ENCODE peak calls at places on chromosomes 1 and 21, in ten cellular contexts. One of them, this sample, is unnamed.
A peak's percentile ranks its signal among the peaks of the same experiment; 100 is the strongest.

GRCh38 chr21:44079846-44080245 is 27.4 kb upstream of the PWP2 start:
- DNase-seq in ovary: no peak
- DNase-seq in transverse colon: no peak
- DNase-seq in A549: no peak
- DNase-seq in K562: no peak
- DNase-seq in HepG2: no peak
- DNase-seq in stomach: no peak
- DNase-seq in tibial nerve: no peak
- DNase-seq in sigmoid colon: no peak
- DNase-seq in SK-N-SH: no peak
- DNase-seq in this sample: no peak

GRCh38 chr1:204573563-204573925 is 57.3 kb downstream of the MDM4 start:
- DNase-seq in HepG2: peak; percentile 29
- DNase-seq in K562: no peak
- DNase-seq in stomach: no peak
- DNase-seq in A549: peak; percentile 57
- DNase-seq in SK-N-SH: no peak
- DNase-seq in ovary: no peak
- DNase-seq in transverse colon: no peak
- DNase-seq in tibial nerve: no peak
- DNase-seq in sigmoid colon: peak; percentile 0
- DNase-seq in this sample: no peak

GRCh38 chr1:89604414-89604735 is 28.5 kb upstream of the LRRC8C start:
- DNase-seq in SK-N-SH: no peak
- DNase-seq in K562: no peak
- DNase-seq in HepG2: no peak
- DNase-seq in transverse colon: no peak
- DNase-seq in sigmoid colon: no peak
- DNase-seq in A549: no peak
- DNase-seq in ovary: no peak
- DNase-seq in stomach: no peak
- DNase-seq in tibial nerve: no peak
- DNase-seq in this sample: no peak

GRCh38 chr1:225747566-225747965 is 30.1 kb upstream of the SRP9 start:
- DNase-seq in stomach: no peak
- DNase-seq in K562: no peak
- DNase-seq in A549: no peak
- DNase-seq in sigmoid colon: no peak
- DNase-seq in ovary: no peak
- DNase-seq in transverse colon: no peak
- DNase-seq in SK-N-SH: no peak
- DNase-seq in tibial nerve: no peak
- DNase-seq in HepG2: no peak
- DNase-seq in this sample: no peak

GRCh38 chr1:32353431-32353830 is 8.9 kb downstream of the FAM229A start:
- DNase-seq in K562: no peak
- DNase-seq in sigmoid colon: no peak
- DNase-seq in transverse colon: no peak
- DNase-seq in tibial nerve: no peak
- DNase-seq in HepG2: no peak
- DNase-seq in stomach: no peak
- DNase-seq in ovary: peak; percentile 74
- DNase-seq in SK-N-SH: no peak
- DNase-seq in A549: no peak
- DNase-seq in this sample: no peak

GRCh38 chr1:30159015-30159414 is 564.4 kb downstream of the MATN1 start:
- DNase-seq in stomach: no peak
- DNase-seq in ovary: no peak
- DNase-seq in A549: no peak
- DNase-seq in tibial nerve: no peak
- DNase-seq in HepG2: no peak
- DNase-seq in sigmoid colon: no peak
- DNase-seq in K562: peak; percentile 83
- DNase-seq in SK-N-SH: no peak
- DNase-seq in transverse colon: no peak
- DNase-seq in this sample: no peak

GRCh38 chr1:205357567-205357966 is 845 bp upstream of the KLHDC8A start:
- DNase-seq in ovary: no peak
- DNase-seq in sigmoid colon: no peak
- DNase-seq in HepG2: no peak
- DNase-seq in transverse colon: no peak
- DNase-seq in K562: no peak
- DNase-seq in SK-N-SH: no peak
- DNase-seq in tibial nerve: no peak
- DNase-seq in A549: no peak
- DNase-seq in stomach: no peak
- DNase-seq in this sample: no peak

GRCh38 chr1:170765712-170766330 is 101.9 kb downstream of the PRRX1 start:
- DNase-seq in transverse colon: no peak
- DNase-seq in HepG2: no peak
- DNase-seq in A549: peak; percentile 7
- DNase-seq in SK-N-SH: no peak
- DNase-seq in stomach: no peak
- DNase-seq in ovary: no peak
- DNase-seq in K562: no peak
- DNase-seq in tibial nerve: no peak
- DNase-seq in sigmoid colon: no peak
- DNase-seq in this sample: no peak

GRCh38 chr1:81754424-81754823 is 46.3 kb upstream of the ADGRL2 start:
- DNase-seq in tibial nerve: no peak
- DNase-seq in sigmoid colon: no peak
- DNase-seq in stomach: no peak
- DNase-seq in A549: no peak
- DNase-seq in transverse colon: no peak
- DNase-seq in SK-N-SH: no peak
- DNase-seq in K562: no peak
- DNase-seq in HepG2: no peak
- DNase-seq in ovary: no peak
- DNase-seq in this sample: no peak

GRCh38 chr1:161185282-161185682 is 8.0 kb upstream of the B4GALT3 start:
- DNase-seq in A549: no peak
- DNase-seq in HepG2: no peak
- DNase-seq in SK-N-SH: peak; percentile 45
- DNase-seq in ovary: no peak
- DNase-seq in sigmoid colon: peak; percentile 87
- DNase-seq in K562: no peak
- DNase-seq in stomach: peak; percentile 58
- DNase-seq in tibial nerve: no peak
- DNase-seq in transverse colon: peak; percentile 83
- DNase-seq in this sample: peak; percentile 98

GRCh38 chr1:201450721-201451291 is 18.2 kb downstream of the PHLDA3 start:
- DNase-seq in K562: no peak
- DNase-seq in stomach: no peak
- DNase-seq in tibial nerve: no peak
- DNase-seq in ovary: peak; percentile 74
- DNase-seq in sigmoid colon: peak; percentile 90
- DNase-seq in SK-N-SH: peak; percentile 81
- DNase-seq in HepG2: no peak
- DNase-seq in transverse colon: no peak
- DNase-seq in A549: no peak
- DNase-seq in this sample: no peak

GRCh38 chr1:212519131-212519530 is 86.4 kb downstream of the NENF start:
- DNase-seq in stomach: no peak
- DNase-seq in transverse colon: no peak
- DNase-seq in tibial nerve: no peak
- DNase-seq in HepG2: no peak
- DNase-seq in K562: no peak
- DNase-seq in sigmoid colon: no peak
- DNase-seq in SK-N-SH: no peak
- DNase-seq in ovary: no peak
- DNase-seq in A549: no peak
- DNase-seq in this sample: no peak

GRCh38 chr1:192266645-192267044 is 50.1 kb upstream of the RGS21 start:
- DNase-seq in K562: no peak
- DNase-seq in SK-N-SH: no peak
- DNase-seq in sigmoid colon: no peak
- DNase-seq in tibial nerve: no peak
- DNase-seq in HepG2: no peak
- DNase-seq in transverse colon: no peak
- DNase-seq in stomach: no peak
- DNase-seq in A549: no peak
- DNase-seq in ovary: no peak
- DNase-seq in this sample: no peak

GRCh38 chr1:87981810-87982209 is 653.1 kb downstream of the LMO4 start:
- DNase-seq in transverse colon: no peak
- DNase-seq in stomach: no peak
- DNase-seq in HepG2: no peak
- DNase-seq in ovary: no peak
- DNase-seq in SK-N-SH: no peak
- DNase-seq in A549: no peak
- DNase-seq in tibial nerve: no peak
- DNase-seq in sigmoid colon: no peak
- DNase-seq in K562: no peak
- DNase-seq in this sample: no peak

GRCh38 chr1:87989346-87989745 is 660.7 kb downstream of the LMO4 start:
- DNase-seq in tibial nerve: no peak
- DNase-seq in SK-N-SH: no peak
- DNase-seq in sigmoid colon: no peak
- DNase-seq in A549: peak; percentile 3
- DNase-seq in HepG2: no peak
- DNase-seq in transverse colon: no peak
- DNase-seq in K562: no peak
- DNase-seq in stomach: no peak
- DNase-seq in ovary: no peak
- DNase-seq in this sample: no peak

GRCh38 chr1:87983841-87984240 is 655.2 kb downstream of the LMO4 start:
- DNase-seq in sigmoid colon: no peak
- DNase-seq in ovary: no peak
- DNase-seq in HepG2: no peak
- DNase-seq in tibial nerve: no peak
- DNase-seq in K562: no peak
- DNase-seq in SK-N-SH: no peak
- DNase-seq in stomach: no peak
- DNase-seq in transverse colon: no peak
- DNase-seq in A549: no peak
- DNase-seq in this sample: no peak

GRCh38 chr1:87985071-87985470 is 656.4 kb downstream of the LMO4 start:
- DNase-seq in tibial nerve: no peak
- DNase-seq in stomach: no peak
- DNase-seq in sigmoid colon: no peak
- DNase-seq in SK-N-SH: no peak
- DNase-seq in HepG2: no peak
- DNase-seq in K562: no peak
- DNase-seq in A549: no peak
- DNase-seq in transverse colon: no peak
- DNase-seq in ovary: no peak
- DNase-seq in this sample: no peak

GRCh38 chr1:87986154-87986914 is 657.7 kb downstream of the LMO4 start:
- DNase-seq in stomach: no peak
- DNase-seq in A549: peak; percentile 11
- DNase-seq in transverse colon: no peak
- DNase-seq in HepG2: no peak
- DNase-seq in tibial nerve: no peak
- DNase-seq in ovary: no peak
- DNase-seq in K562: no peak
- DNase-seq in SK-N-SH: no peak
- DNase-seq in sigmoid colon: no peak
- DNase-seq in this sample: no peak
- TF ChIP-seq EP300 in stomach: no peak
- TF ChIP-seq EP300 in A549: no peak
- TF ChIP-seq EP300 in transverse colon: no peak
- TF ChIP-seq EP300 in HepG2: no peak
- TF ChIP-seq EP300 in tibial nerve: no peak
- TF ChIP-seq EP300 in ovary: no peak
- TF ChIP-seq EP300 in K562: no peak
- TF ChIP-seq EP300 in SK-N-SH: no peak
- TF ChIP-seq EP300 in sigmoid colon: no peak
- TF ChIP-seq EP300 in this sample: no peak

DNA sequence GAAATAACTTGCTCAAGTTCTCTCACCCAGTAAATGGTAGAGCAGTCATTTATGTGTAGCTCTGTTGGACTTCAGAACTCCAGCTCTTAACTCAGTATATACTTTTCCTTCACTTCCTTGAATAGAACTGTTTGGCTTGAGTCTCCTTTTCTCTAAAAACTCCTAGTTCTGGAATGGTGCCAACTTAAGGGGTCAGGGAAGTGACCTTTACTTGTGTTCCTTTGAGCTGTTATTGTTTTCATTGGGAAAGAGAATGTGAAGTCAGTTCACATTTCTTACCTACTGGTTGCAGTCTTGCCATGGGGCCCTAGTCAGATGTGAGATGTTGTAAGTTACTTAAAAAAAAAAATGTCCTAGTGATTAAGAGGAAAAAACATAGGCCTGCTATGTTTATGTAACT is 77.0 kb upstream of the MACF1 start:
- DNase-seq in HepG2: peak; percentile 62
- DNase-seq in stomach: peak; percentile 47
- DNase-seq in SK-N-SH: no peak
- DNase-seq in transverse colon: no peak
- DNase-seq in tibial nerve: no peak
- DNase-seq in A549: peak; percentile 36
- DNase-seq in ovary: peak; percentile 40
- DNase-seq in sigmoid colon: no peak
- DNase-seq in K562: peak; percentile 43
- DNase-seq in this sample: no peak
- TF ChIP-seq EP300 in HepG2: no peak
- TF ChIP-seq EP300 in stomach: no peak
- TF ChIP-seq EP300 in SK-N-SH: no peak
- TF ChIP-seq EP300 in transverse colon: no peak
- TF ChIP-seq EP300 in tibial nerve: no peak
- TF ChIP-seq EP300 in A549: no peak
- TF ChIP-seq EP300 in ovary: no peak
- TF ChIP-seq EP300 in sigmoid colon: no peak
- TF ChIP-seq EP300 in K562: no peak
- TF ChIP-seq EP300 in this sample: no peak

GRCh38 chr1:36773827-36774541 is 260.3 kb downstream of the GRIK3 start:
- DNase-seq in transverse colon: no peak
- DNase-seq in HepG2: no peak
- DNase-seq in ovary: no peak
- DNase-seq in sigmoid colon: no peak
- DNase-seq in SK-N-SH: no peak
- DNase-seq in K562: no peak
- DNase-seq in tibial nerve: no peak
- DNase-seq in A549: no peak
- DNase-seq in stomach: no peak
- DNase-seq in this sample: no peak
- TF ChIP-seq EP300 in transverse colon: no peak
- TF ChIP-seq EP300 in HepG2: no peak
- TF ChIP-seq EP300 in ovary: no peak
- TF ChIP-seq EP300 in sigmoid colon: no peak
- TF ChIP-seq EP300 in SK-N-SH: no peak
- TF ChIP-seq EP300 in K562: no peak
- TF ChIP-seq EP300 in tibial nerve: no peak
- TF ChIP-seq EP300 in A549: no peak
- TF ChIP-seq EP300 in stomach: no peak
- TF ChIP-seq EP300 in this sample: no peak

DNA sequence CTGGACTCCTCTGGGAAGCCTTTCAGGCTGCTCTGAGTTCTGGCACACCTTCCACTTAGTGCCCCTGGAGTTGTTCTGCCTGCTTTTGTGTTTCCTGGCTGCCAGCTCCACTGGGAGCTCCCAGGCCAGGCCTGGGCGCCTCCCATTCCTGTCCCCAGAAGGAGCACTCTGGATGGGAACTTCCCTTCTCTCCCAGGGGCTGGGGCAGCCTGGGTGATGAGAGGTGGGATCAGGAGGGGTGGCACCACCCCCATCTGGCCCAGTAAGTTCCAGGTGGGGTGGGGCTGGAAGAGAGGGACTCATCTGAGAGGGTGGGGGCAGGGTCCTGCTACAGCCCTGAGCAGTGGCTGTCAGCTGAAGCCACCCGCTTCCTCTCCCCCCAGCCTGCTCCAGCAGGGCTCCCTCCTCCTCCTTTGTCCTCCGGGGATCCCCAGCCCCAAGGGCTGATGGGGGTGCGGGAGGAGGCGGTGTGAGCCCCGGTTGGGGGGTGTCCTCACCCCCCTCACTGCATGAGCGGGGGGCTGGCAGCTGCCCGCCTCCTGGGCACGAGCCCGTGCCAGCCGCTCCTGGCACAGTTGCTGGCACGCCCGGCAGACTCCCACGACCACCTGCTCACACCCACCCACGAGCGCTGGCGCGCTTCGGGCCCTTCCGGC is 4.7 kb downstream of the FOXO6 start:
- DNase-seq in K562: no peak
- DNase-seq in tibial nerve: no peak
- DNase-seq in transverse colon: no peak
- DNase-seq in SK-N-SH: no peak
- DNase-seq in ovary: no peak
- DNase-seq in stomach: peak; percentile 56
- DNase-seq in HepG2: no peak
- DNase-seq in sigmoid colon: no peak
- DNase-seq in A549: no peak
- DNase-seq in this sample: peak; percentile 19
- TF ChIP-seq EP300 in K562: no peak
- TF ChIP-seq EP300 in tibial nerve: no peak
- TF ChIP-seq EP300 in transverse colon: no peak
- TF ChIP-seq EP300 in SK-N-SH: no peak
- TF ChIP-seq EP300 in ovary: no peak
- TF ChIP-seq EP300 in stomach: no peak
- TF ChIP-seq EP300 in HepG2: no peak
- TF ChIP-seq EP300 in sigmoid colon: no peak
- TF ChIP-seq EP300 in A549: no peak
- TF ChIP-seq EP300 in this sample: no peak

This sample was measured in GM12878.